ENCODE peak calls at places on chromosomes 13 and 19, in four cellular contexts. I is HepG2, K is SK-N-SH, U is GM12878. C is an unnamed sample.
A peak's percentile ranks its signal among the peaks of the same experiment; 100 is the strongest.

GRCh38 chr19:29521291-29522075 is 4.3 kb upstream of the VSTM2B start:
- DNase-seq in K (no peak), I (no peak), U (no peak), C (no peak)

GRCh38 chr13:48251616-48252081 is 18.6 kb downstream of the ITM2B start:
- DNase-seq in U (no peak), K (no peak), I (no peak), C (no peak)

GRCh38 chr13:111177803-111178389 is 62.8 kb downstream of the ARHGEF7 start:
- DNase-seq in I (no peak), U (no peak), K (no peak), C (no peak)

GRCh38 chr13:35157143-35157755 is 215.2 kb downstream of the NBEA start:
- DNase-seq in K (peak; percentile 43), U (peak; percentile 33), I (peak; percentile 31), C (no peak)

GRCh38 chr13:50629497-50629896 is 214.0 kb downstream of the DLEU7 start:
- DNase-seq in U (no peak), I (peak; percentile 59), K (no peak), C (no peak)

GRCh38 chr19:47309038-47309437 is 623 bp upstream of the C5AR1 start:
- DNase-seq in U (no peak), I (no peak), K (no peak), C (no peak)

GRCh38 chr13:41668130-41668757 is 210.9 kb downstream of the RGCC start:
- DNase-seq in U (peak; percentile 60), K (peak; percentile 61), I (peak; percentile 96), C (peak; percentile 28)

GRCh38 chr19:12884926-12885748 is 1.9 kb downstream of the KLF1 start:
- DNase-seq in K (peak; percentile 86), U (peak; percentile 57), I (peak; percentile 29), C (peak; percentile 92)

GRCh38 chr13:33026489-33027152 is 10.4 kb downstream of the KL start:
- DNase-seq in U (no peak), K (no peak), I (no peak), C (no peak)

GRCh38 chr13:71610876-71611275 is 256.1 kb downstream of the DACH1 start:
- DNase-seq in U (no peak), K (no peak), I (no peak), C (no peak)

GRCh38 chr19:57161985-57162544 is 5.2 kb downstream of the DUXA start:
- DNase-seq in U (no peak), I (no peak), K (no peak), C (no peak)

GRCh38 chr13:76980075-76980718 is 11.7 kb upstream of the CLN5 start:
- DNase-seq in K (peak; percentile 92), I (peak; percentile 43), U (no peak), C (peak; percentile 75)

GRCh38 chr13:87122551-87122950 is 548.6 kb upstream of the SLITRK5 start:
- DNase-seq in I (no peak), K (no peak), U (no peak), C (no peak)

GRCh38 chr19:45475537-45476348 is 7.9 kb downstream of the FOSB start:
- DNase-seq in U (no peak), I (no peak), K (no peak), C (no peak)

GRCh38 chr13:32682740-32683139 is 96.5 kb downstream of the PDS5B start:
- DNase-seq in I (no peak), U (no peak), K (no peak), C (no peak)

GRCh38 chr19:4803736-4804695 is 12.5 kb downstream of the FEM1A start:
- DNase-seq in K (peak; percentile 90), I (peak; percentile 66), U (no peak), C (peak; percentile 81)

GRCh38 chr19:36049080-36049698 is 4.9 kb downstream of the THAP8 start:
- DNase-seq in K (no peak), I (no peak), U (no peak), C (no peak)

GRCh38 chr19:14450168-14450874 is 17.2 kb downstream of the PKN1 start:
- DNase-seq in K (peak; percentile 95), U (no peak), I (peak; percentile 33), C (peak; percentile 98)

GRCh38 chr13:43411741-43412140 is 375.0 kb downstream of the ENOX1 start:
- DNase-seq in K (no peak), U (no peak), I (no peak), C (no peak)

GRCh38 chr13:98888890-98889279 is 89.0 kb downstream of the DOCK9 start:
- DNase-seq in U (no peak), I (no peak), K (no peak), C (no peak)

GRCh38 chr13:98890920-98891319 is 86.9 kb downstream of the DOCK9 start:
- DNase-seq in U (no peak), K (no peak), I (no peak), C (no peak)

GRCh38 chr13:98889419-98890079 is 88.3 kb downstream of the DOCK9 start:
- DNase-seq in U (no peak), I (no peak), K (no peak), C (no peak)

GRCh38 chr13:98888222-98888889 is 89.5 kb downstream of the DOCK9 start:
- DNase-seq in I (no peak), K (no peak), U (no peak), C (no peak)

DNA sequence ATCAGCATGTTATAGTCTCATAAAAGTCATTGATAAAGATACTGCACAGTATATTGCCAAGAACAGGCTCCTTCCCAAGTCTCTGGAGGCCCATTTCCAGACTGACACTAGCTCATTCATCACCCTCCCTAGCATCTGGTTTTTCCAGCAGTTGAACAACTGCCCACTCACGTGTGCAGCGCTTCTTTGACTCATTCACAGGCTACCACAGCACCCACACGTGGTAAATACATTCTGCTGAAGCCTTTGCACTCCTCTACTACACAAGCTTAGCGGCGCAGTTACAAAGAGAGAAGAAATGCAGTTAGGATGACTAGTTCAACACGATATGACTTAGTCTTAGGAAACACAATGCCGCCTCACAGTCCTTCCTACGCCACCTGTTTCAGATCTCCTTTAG is 87.7 kb downstream of the DOCK9 start:
- DNase-seq in I (no peak), K (no peak), U (no peak), C (no peak)
- TF ChIP-seq NFIC in I (no peak), K (no peak), U (no peak), C (no peak)

GRCh38 chr19:5966215-5966614 is 11.7 kb downstream of the RANBP3 start:
- DNase-seq in I (no peak), U (no peak), K (no peak), C (no peak)
- TF ChIP-seq POLR2AphosphoS5 in I (no peak), U (no peak), K (peak; percentile 21), C (no peak)

DNA sequence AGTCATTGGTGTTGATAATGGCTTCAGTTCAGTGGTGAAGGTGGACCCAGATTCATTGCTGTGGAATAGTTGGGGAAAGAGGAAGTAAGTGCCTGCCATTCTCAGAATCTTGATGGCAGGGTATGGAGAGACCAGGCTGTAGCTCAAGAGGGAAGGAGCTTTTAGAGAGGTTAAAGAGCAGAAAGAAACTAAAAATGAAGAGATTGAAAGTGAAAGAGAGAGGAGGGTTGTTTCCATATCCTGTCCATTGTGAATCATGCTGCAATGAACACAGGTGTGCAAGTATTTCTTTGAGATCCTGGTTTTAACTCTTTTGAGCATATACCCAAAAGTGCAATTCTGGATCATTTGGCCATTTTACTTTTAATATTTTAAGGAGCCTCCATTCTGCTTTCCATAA is 12.5 kb downstream of the GJB6 start:
- DNase-seq in U (peak; percentile 23), I (no peak), K (no peak), C (no peak)
- TF ChIP-seq USF2 in U (no peak), I (no peak), K (no peak), C (no peak)

GRCh38 chr19:44111910-44112463 is 1.2 kb upstream of the ZNF225 start:
- DNase-seq in U (no peak), K (peak; percentile 24), I (no peak), C (peak; percentile 18)
- TF ChIP-seq NFIC in U (no peak), K (no peak), I (no peak), C (no peak)

DNA sequence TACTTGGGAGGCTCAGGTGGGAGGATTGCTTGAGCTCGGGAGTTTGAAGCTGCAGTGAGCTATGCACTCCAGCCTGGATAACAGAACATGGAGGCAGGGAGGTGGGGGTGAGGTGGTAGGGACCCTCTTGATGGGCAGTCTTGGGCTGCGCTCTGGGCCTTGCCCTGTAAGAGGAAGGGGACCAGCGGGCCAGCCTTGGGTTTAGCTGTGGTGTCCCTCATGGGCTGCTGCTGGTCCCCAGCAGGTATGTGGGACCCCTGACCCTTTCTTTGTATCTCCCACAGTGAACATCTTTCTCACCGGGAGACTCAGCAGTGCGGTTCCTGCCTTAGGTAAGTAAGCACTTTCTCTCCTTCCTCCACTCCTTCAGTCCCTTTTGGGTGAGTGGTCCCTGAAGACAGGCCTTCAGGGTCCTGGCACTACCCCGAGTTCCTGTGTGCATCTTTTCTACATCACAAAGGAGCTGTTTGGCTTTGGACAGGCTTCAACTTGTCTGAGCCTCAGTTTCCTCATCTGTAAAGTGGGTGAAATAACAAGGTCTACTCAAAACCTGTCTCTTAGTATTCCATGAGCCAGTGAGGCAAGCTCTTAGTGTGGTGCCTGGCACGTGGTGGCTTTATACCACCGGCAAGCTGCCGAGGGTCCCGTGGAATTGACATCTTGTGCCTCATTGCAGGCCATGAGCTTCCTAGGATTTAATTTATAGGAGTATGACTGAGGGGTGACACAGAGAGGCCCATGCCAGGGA is 2.5 kb downstream of the LRP3 start:
- DNase-seq in U (no peak), K (no peak), I (no peak), C (no peak)
- TF ChIP-seq POLR2AphosphoS5 in U (no peak), K (no peak), I (no peak), C (no peak)

GRCh38 chr13:39634956-39635355 is 20.5 kb upstream of the COG6 start:
- DNase-seq in U (no peak), K (no peak), I (no peak), C (no peak)
- TF ChIP-seq USF2 in U (no peak), K (no peak), I (no peak), C (no peak)

GRCh38 chr19:41626278-41626677 is 596 bp downstream of the CEACAM4 start:
- DNase-seq in U (no peak), K (no peak), I (no peak), C (no peak)
- TF ChIP-seq NFIC in U (no peak), K (no peak), I (no peak), C (no peak)

C was measured in K562.